ENCODE peak calls at places on chromosomes 2 and 18, in eight cellular contexts. U is spleen, E is endothelial cell, G is WTC11, Z is upper lobe of left lung, V is PC-9, S is adrenal gland, W is progenitor cell of endocrine pancreas. H is an unnamed sample.

GRCh38 chr18:75110846-75111415 is 98.0 kb downstream of the PTGR3 start:
- DNase-seq in U (no peak), E (peak), G (no peak), Z (no peak), V (no peak), S (no peak), W (no peak), H (no peak)

GRCh38 chr2:226351711-226352110 is 447.9 kb downstream of the IRS1 start:
- DNase-seq in U (no peak), E (no peak), G (no peak), Z (no peak), V (no peak), S (no peak), W (no peak), H (no peak)

GRCh38 chr2:124582387-124582786 is 557.3 kb downstream of the CNTNAP5 start:
- DNase-seq in U (no peak), E (no peak), G (no peak), Z (no peak), V (no peak), S (peak), W (no peak), H (no peak)

GRCh38 chr2:16249269-16250055 is 309.1 kb downstream of the MYCN start:
- DNase-seq in U (no peak), E (no peak), G (no peak), Z (peak), V (no peak), S (no peak), W (no peak), H (no peak)

GRCh38 chr2:102318437-102318836 is 7.1 kb downstream of the IL1RL1 start:
- DNase-seq in U (no peak), E (no peak), G (no peak), Z (no peak), V (no peak), S (no peak), W (no peak), H (no peak)

GRCh38 chr2:63678085-63678484 is 89.3 kb downstream of the MDH1 start:
- DNase-seq in U (no peak), E (no peak), G (no peak), Z (no peak), V (no peak), S (no peak), W (no peak), H (no peak)

GRCh38 chr18:59554796-59555195 is 142.4 kb downstream of the CCBE1 start:
- DNase-seq in U (no peak), E (no peak), G (no peak), Z (no peak), V (no peak), S (no peak), W (no peak), H (no peak)

GRCh38 chr18:23553887-23554286 is 32.4 kb downstream of the NPC1 start:
- DNase-seq in U (no peak), E (no peak), G (no peak), Z (no peak), V (no peak), S (no peak), W (no peak), H (no peak)

GRCh38 chr2:64751286-64752260 is 97.9 kb upstream of the SERTAD2 start:
- DNase-seq in U (peak), E (peak), G (no peak), Z (peak), V (peak), S (peak), W (no peak), H (peak)

GRCh38 chr2:119853777-119854399 is 94.2 kb downstream of the PTPN4 start:
- DNase-seq in U (no peak), E (no peak), G (peak), Z (no peak), V (no peak), S (no peak), W (no peak), H (no peak)

GRCh38 chr2:38122344-38122743 is 46.4 kb upstream of the CYP1B1 start:
- DNase-seq in U (no peak), E (no peak), G (no peak), Z (no peak), V (no peak), S (no peak), W (no peak), H (no peak)

GRCh38 chr18:35948080-35948479 is 24.4 kb upstream of the RMP24 start:
- DNase-seq in U (no peak), E (no peak), G (no peak), Z (no peak), V (no peak), S (no peak), W (no peak), H (no peak)

GRCh38 chr2:10521356-10521755 is 73.2 kb upstream of the ODC1 start:
- DNase-seq in U (no peak), E (no peak), G (peak), Z (no peak), V (no peak), S (no peak), W (no peak), H (no peak)

GRCh38 chr2:163405298-163405697 is 330.5 kb downstream of the FIGN start:
- DNase-seq in U (no peak), E (no peak), G (no peak), Z (no peak), V (no peak), S (no peak), W (no peak), H (no peak)

GRCh38 chr2:228556707-228557106 is 375.2 kb upstream of the SPHKAP start:
- DNase-seq in U (no peak), E (no peak), G (no peak), Z (no peak), V (no peak), S (peak), W (no peak), H (no peak)

GRCh38 chr2:149573760-149574159 is 13.8 kb downstream of the MMADHC start:
- DNase-seq in U (no peak), E (no peak), G (no peak), Z (no peak), V (no peak), S (no peak), W (no peak), H (no peak)

GRCh38 chr2:39739386-39739785 is 39.7 kb downstream of the THUMPD2 start:
- DNase-seq in U (no peak), E (no peak), G (no peak), Z (no peak), V (no peak), S (no peak), W (no peak), H (no peak)

GRCh38 chr2:69554981-69555380 is 88.6 kb downstream of the AAK1 start:
- DNase-seq in U (no peak), E (peak), G (no peak), Z (no peak), V (no peak), S (peak), W (no peak), H (no peak)

GRCh38 chr2:119476301-119477117 is 44.9 kb downstream of the TMEM37 start:
- DNase-seq in U (peak), E (peak), G (peak), Z (no peak), V (peak), S (peak), W (peak), H (peak)

GRCh38 chr2:108570416-108570815 is 36.1 kb downstream of the LIMS1 start:
- DNase-seq in U (no peak), E (no peak), G (no peak), Z (no peak), V (no peak), S (no peak), W (no peak), H (no peak)
- TF ChIP-seq CTCF in U (no peak), E (no peak), G (no peak), Z (no peak), V (no peak), S (no peak), W (no peak), H (no peak)

DNA sequence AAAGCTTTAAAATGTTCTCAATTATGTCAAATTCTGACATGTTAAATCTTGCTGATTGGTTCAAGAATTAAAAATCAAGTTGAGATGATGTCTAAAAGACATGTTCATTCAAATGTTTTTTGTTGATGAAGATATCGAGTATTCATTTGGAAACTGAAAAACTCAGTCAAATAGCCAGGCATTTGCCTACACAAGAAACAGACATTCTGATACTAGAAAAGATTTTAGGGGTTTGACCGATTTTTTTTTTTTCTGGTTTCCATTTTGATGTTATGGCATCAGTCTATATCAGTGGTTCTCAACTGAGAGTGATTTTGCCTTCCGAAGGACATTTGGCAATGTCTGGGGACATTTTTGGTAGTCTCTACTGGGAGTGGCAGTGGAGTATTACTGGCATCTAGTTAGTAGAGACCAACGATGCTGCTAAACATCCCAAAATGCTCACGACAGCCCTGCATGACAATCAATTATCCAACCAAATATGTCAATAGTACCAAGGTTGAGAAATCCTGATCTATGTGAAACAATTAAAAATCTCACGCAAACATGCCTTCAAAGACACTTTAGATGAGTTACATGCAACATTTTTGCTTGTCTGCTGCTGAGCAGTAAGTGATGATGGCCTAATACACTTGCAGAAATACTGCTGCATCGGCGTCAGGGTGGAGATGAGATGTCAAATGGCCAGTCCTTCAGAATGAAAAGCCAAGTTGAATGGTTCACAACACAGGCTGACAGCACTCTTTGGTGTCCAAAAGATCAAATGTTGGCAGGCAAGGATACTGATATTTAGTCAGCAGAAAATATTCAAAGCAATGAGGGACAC is 12.5 kb downstream of the RASGRP3 start:
- DNase-seq in U (no peak), E (no peak), G (no peak), Z (no peak), V (no peak), S (no peak), W (no peak), H (no peak)
- TF ChIP-seq CTCF in U (no peak), E (no peak), G (no peak), Z (no peak), V (no peak), S (no peak), W (no peak), H (no peak)

GRCh38 chr2:4715065-4715464 is 977.1 kb upstream of the SOX11 start:
- DNase-seq in U (no peak), E (no peak), G (no peak), Z (no peak), V (no peak), S (no peak), W (no peak), H (no peak)
- TF ChIP-seq CTCF in U (no peak), E (no peak), G (no peak), Z (no peak), V (peak), S (no peak), W (peak), H (no peak)

GRCh38 chr2:42545714-42546390 is 22.6 kb upstream of the MTA3 start:
- DNase-seq in U (no peak), E (no peak), G (peak), Z (no peak), V (no peak), S (no peak), W (no peak), H (no peak)
- TF ChIP-seq CTCF in U (no peak), E (no peak), G (no peak), Z (no peak), V (no peak), S (no peak), W (no peak), H (no peak)

GRCh38 chr18:46917108-46917807 is at the start of the genes KATNAL2 and PIAS2:
- DNase-seq in U (peak), E (peak), G (peak), Z (peak), V (peak), S (peak), W (peak), H (peak)
- TF ChIP-seq CTCF in U (no peak), E (no peak), G (no peak), Z (no peak), V (no peak), S (no peak), W (no peak), H (no peak)

DNA sequence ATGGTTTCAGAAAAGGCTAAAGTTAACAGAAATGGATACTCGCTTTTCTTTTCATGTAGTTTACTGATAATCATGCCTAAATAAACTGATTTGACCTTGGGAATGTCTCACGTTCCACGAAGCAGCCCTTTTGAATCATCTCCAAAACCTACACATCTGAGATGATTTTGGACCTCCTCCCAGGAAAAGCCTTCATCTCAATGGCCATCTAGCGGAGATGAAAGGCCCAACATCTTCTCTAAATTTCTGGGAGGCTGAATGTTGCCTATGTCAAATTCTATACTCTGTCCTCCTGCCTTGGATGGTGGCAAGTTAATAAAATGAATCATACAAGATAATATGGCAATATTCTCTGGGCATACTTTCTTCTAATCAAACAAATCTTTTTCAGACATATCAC is 448.5 kb downstream of the ZEB2 start:
- DNase-seq in U (no peak), E (no peak), G (no peak), Z (no peak), V (no peak), S (no peak), W (no peak), H (no peak)
- TF ChIP-seq CTCF in U (no peak), E (no peak), G (no peak), Z (no peak), V (no peak), S (peak), W (no peak), H (no peak)

GRCh38 chr2:147449323-147450080 is 395.3 kb upstream of the ACVR2A start:
- DNase-seq in U (no peak), E (no peak), G (no peak), Z (no peak), V (no peak), S (no peak), W (no peak), H (no peak)

GRCh38 chr2:147451131-147451530 is 393.7 kb upstream of the ACVR2A start:
- DNase-seq in U (no peak), E (no peak), G (no peak), Z (no peak), V (no peak), S (no peak), W (no peak), H (no peak)

GRCh38 chr2:147450661-147451060 is 394.2 kb upstream of the ACVR2A start:
- DNase-seq in U (no peak), E (no peak), G (no peak), Z (no peak), V (no peak), S (no peak), W (no peak), H (no peak)

GRCh38 chr2:147456729-147457128 is 388.1 kb upstream of the ACVR2A start:
- DNase-seq in U (no peak), E (no peak), G (no peak), Z (no peak), V (no peak), S (no peak), W (no peak), H (no peak)

GRCh38 chr2:147451902-147452515 is 392.8 kb upstream of the ACVR2A start:
- DNase-seq in U (no peak), E (no peak), G (no peak), Z (no peak), V (no peak), S (no peak), W (no peak), H (no peak)
- TF ChIP-seq CTCF in U (no peak), E (no peak), G (no peak), Z (no peak), V (no peak), S (no peak), W (peak), H (no peak)

H was measured in activated CD8-positive, alpha-beta T cell treated with anti-CD3 and anti-CD28 coated beads for 36 hours.